ENCODE peak calls at places on chromosome 11, in seven cellular contexts. S is mammary epithelial cell; K is adrenal gland; I is left lung; M is Peyer's patch; D is heart left ventricle; N is CD4-positive, CD25-positive, alpha-beta regulatory T cell. B is an unnamed sample. For H3K9me3 and H3K4me1, the result is how much of the 10 kb centered on the place peaks cover.

GRCh38 chr11:2510626-2511402 is 66.0 kb downstream of the KCNQ1 start:
- DNase-seq in S (no peak), K (no peak), I (peak), M (peak), D (peak), N (no peak), B (peak)

GRCh38 chr11:126993599-126993998 is 7.0 kb downstream of the KIRREL3 start:
- DNase-seq in S (no peak), K (no peak), I (no peak), M (no peak), D (no peak), N (no peak), B (no peak)

GRCh38 chr11:61961570-61962212 is 5.7 kb downstream of the FTH1 start:
- DNase-seq in S (peak), K (peak), I (peak), M (no peak), D (no peak), N (no peak), B (peak)

GRCh38 chr11:124935548-124936514 is at the start of gene HEPACAM:
- DNase-seq in S (no peak), K (no peak), I (no peak), M (no peak), D (no peak), N (no peak), B (no peak)

GRCh38 chr11:134862796-134863195 is 450.8 kb upstream of the B3GAT1 start:
- DNase-seq in S (no peak), K (no peak), I (no peak), M (no peak), D (no peak), N (no peak), B (no peak)

GRCh38 chr11:127862406-127862805 is 725.0 kb downstream of the ETS1 start:
- DNase-seq in S (peak), K (no peak), I (no peak), M (no peak), D (no peak), N (no peak), B (no peak)

GRCh38 chr11:36231300-36231699 is 57.9 kb downstream of the COMMD9 start:
- DNase-seq in S (no peak), K (no peak), I (no peak), M (no peak), D (no peak), N (no peak), B (no peak)

GRCh38 chr11:118002541-118003019 is 16.4 kb downstream of the IL10RA start:
- DNase-seq in S (no peak), K (no peak), I (no peak), M (no peak), D (no peak), N (peak), B (no peak)

GRCh38 chr11:112538529-112538928 is 277.9 kb upstream of the PLET1 start:
- DNase-seq in S (no peak), K (no peak), I (no peak), M (no peak), D (no peak), N (no peak), B (no peak)

GRCh38 chr11:662689-663274 is 25.7 kb downstream of the DRD4 start:
- DNase-seq in S (peak), K (peak), I (no peak), M (peak), D (peak), N (peak), B (peak)

GRCh38 chr11:117930668-117931330 is 1.6 kb upstream of the TMPRSS13 start:
- DNase-seq in S (no peak), K (no peak), I (peak), M (no peak), D (no peak), N (peak), B (peak)

GRCh38 chr11:27700351-27701261 is at the start of gene BDNF:
- DNase-seq in S (no peak), K (peak), I (no peak), M (no peak), D (no peak), N (no peak), B (no peak)

GRCh38 chr11:3865388-3866193 is 10.1 kb downstream of the STIM1 start:
- DNase-seq in S (peak), K (no peak), I (no peak), M (no peak), D (no peak), N (peak), B (no peak)

DNA sequence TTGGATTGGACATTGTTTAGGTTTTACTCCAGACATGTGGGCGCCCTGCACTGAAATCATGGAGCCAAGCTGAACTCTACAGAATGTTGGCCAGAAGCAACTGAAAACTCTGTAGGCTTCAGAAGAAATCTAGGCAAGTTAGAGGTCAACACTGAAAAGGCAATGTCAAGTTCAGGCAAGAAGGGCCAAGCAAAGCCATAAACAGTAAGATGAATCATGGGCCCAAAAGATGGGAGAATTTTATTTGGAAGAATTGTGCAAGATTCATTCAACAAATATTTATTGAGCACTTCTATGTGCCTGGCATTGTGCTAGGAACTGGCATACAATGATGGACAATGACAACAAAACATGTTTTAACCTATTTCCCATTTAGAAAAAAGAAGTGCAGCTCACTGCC is 10.9 kb downstream of the HOATZ start:
- DNase-seq in S (peak), K (no peak), I (no peak), M (no peak), D (no peak), N (no peak), B (no peak)
- H3K9me3 ChIP-seq in S (under half), K (under half), I (under half), M (under half), D (under half), N (under half), B (under half)

GRCh38 chr11:68353669-68354068 is 41.3 kb downstream of the LRP5 start:
- DNase-seq in S (no peak), K (no peak), I (no peak), M (no peak), D (no peak), N (no peak), B (peak)

GRCh38 chr11:68351450-68352275 is 39.3 kb downstream of the LRP5 start:
- DNase-seq in S (no peak), K (no peak), I (no peak), M (no peak), D (no peak), N (no peak), B (no peak)

GRCh38 chr11:68353118-68353517 is 40.7 kb downstream of the LRP5 start:
- DNase-seq in S (no peak), K (no peak), I (no peak), M (no peak), D (no peak), N (no peak), B (peak)

GRCh38 chr11:68350759-68351449 is 38.5 kb downstream of the LRP5 start:
- DNase-seq in S (no peak), K (no peak), I (no peak), M (no peak), D (no peak), N (no peak), B (no peak)

DNA sequence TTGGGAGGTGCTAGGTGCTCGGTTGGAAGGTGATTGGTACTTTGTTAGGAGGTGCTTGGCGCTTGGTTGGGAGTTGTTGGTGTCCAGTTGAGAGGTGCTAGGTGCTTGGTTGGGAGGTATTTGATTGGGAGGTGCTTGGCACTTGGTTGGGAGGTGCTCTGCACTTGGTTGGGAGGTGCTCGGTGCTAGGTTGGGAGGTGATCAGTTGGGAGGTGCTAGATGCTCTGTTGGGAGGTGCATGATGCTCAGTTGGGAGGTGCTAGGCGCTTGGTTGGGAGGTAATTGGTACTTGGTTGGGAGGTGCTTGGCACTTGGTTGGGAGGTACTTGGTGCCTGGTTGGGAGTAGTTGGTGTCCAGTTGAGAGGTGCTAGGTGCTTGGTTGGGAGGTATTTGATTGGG is 40.2 kb downstream of the LRP5 start:
- DNase-seq in S (no peak), K (no peak), I (no peak), M (no peak), D (no peak), N (no peak), B (no peak)
- H3K4me1 ChIP-seq in S (under half), K (under half), I (under half), M (under half), D (under half), N (under half), B (under half)

DNA sequence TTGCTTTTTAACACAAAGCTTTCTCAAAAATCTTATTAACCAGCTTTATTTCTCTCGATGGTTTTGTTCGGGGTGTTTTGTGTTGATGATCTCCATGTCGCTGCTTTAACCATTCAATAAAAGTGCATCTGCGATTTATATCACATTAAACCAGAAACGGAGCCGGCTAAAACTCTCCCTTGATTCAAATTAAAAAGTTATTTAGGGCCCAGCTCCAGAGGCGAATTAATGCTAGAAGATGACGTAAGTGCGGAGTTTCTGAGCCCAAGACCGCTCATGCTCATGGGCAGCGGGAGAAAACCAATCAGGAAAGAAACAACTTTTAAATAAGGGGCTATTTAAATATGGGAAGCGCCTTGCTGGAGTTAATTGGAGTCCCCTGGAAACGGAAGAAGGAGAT is 1.6 kb upstream of the DBX1 start:
- DNase-seq in S (no peak), K (no peak), I (no peak), M (no peak), D (no peak), N (no peak), B (no peak)
- H3K27ac ChIP-seq in S (no peak), K (no peak), I (no peak), M (no peak), D (no peak), N (no peak), B (no peak)

DNA sequence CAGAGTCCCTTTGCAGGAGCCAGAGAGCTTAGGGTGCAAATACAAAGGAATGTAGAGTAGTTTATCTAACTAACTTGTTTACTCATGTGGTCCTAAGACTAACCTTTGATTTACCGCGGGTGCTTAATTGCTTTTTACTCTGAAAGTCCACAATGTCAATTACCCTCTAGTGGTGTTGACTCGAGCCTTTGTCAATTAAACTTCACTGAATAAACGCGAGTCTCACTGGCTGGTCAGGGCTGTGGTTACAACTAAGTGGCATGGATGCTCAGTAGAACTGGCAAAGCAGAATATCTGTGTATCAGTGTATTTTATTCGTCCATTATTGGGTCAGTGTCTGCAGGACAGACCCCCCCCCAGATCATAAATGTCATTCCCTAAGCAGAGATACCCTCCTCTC is 181.7 kb downstream of the OR4C45 start:
- DNase-seq in S (no peak), K (no peak), I (no peak), M (no peak), D (no peak), N (no peak), B (no peak)
- H3K9me3 ChIP-seq in S (under half), K (under half), I (under half), M (under half), D (under half), N (under half), B (under half)

B was measured in aorta.